ENCODE peak calls at places on chromosomes 6 and 20, in six cellular contexts. P is sciatic nerve; X is MM.1S; T is activated naive CD4-positive, alpha-beta T cell; V is astrocyte; E is posterior cingulate gyrus. H is an unnamed sample.

GRCh38 chr6:45272626-45273025 is 55.5 kb upstream of the RUNX2 start:
- DNase-seq in P (no peak), X (no peak), T (no peak), V (no peak), E (no peak), H (no peak)

GRCh38 chr6:103017878-103018277 is 1624.4 kb downstream of the GRIK2 start:
- DNase-seq in P (no peak), X (no peak), T (no peak), V (no peak), E (no peak), H (no peak)

GRCh38 chr6:9933674-9934073 is 481.2 kb downstream of the TFAP2A start:
- DNase-seq in P (no peak), X (no peak), T (no peak), V (peak), E (no peak), H (no peak)

GRCh38 chr6:45657243-45657642 is 279.5 kb upstream of the SUPT3H start:
- DNase-seq in P (no peak), X (no peak), T (no peak), V (peak), E (no peak), H (no peak)

GRCh38 chr6:43669922-43670622 is 17.5 kb downstream of the MRPS18A start:
- DNase-seq in P (no peak), X (peak), T (no peak), V (no peak), E (no peak), H (no peak)

GRCh38 chr6:165782124-165782523 is 119.1 kb upstream of the PDE10A start:
- DNase-seq in P (no peak), X (no peak), T (no peak), V (no peak), E (no peak), H (no peak)

GRCh38 chr6:111157412-111157811 is 70.1 kb downstream of the SLC16A10 start:
- DNase-seq in P (no peak), X (no peak), T (no peak), V (no peak), E (no peak), H (no peak)

GRCh38 chr6:109172096-109172495 is 76.8 kb downstream of the CEP57L1 start:
- DNase-seq in P (no peak), X (no peak), T (no peak), V (no peak), E (no peak), H (no peak)

GRCh38 chr6:56172144-56172543 is 75.2 kb downstream of the COL21A1 start:
- DNase-seq in P (no peak), X (no peak), T (no peak), V (no peak), E (no peak), H (no peak)

GRCh38 chr6:11277275-11278206 is 45.1 kb upstream of the NEDD9 start:
- DNase-seq in P (no peak), X (no peak), T (no peak), V (peak), E (no peak), H (no peak)

GRCh38 chr6:98514073-98514720 is 320.2 kb upstream of the POU3F2 start:
- DNase-seq in P (no peak), X (peak), T (no peak), V (no peak), E (no peak), H (no peak)

GRCh38 chr20:47506335-47506734 is 4.6 kb downstream of the NCOA3 start:
- DNase-seq in P (no peak), X (no peak), T (no peak), V (no peak), E (no peak), H (no peak)

GRCh38 chr20:57558614-57559285 is 2.2 kb upstream of the PCK1 start:
- DNase-seq in P (no peak), X (no peak), T (no peak), V (no peak), E (no peak), H (no peak)

GRCh38 chr6:111552241-111552744 is 53.4 kb downstream of the TRAF3IP2 start:
- DNase-seq in P (peak), X (no peak), T (no peak), V (peak), E (peak), H (peak)

GRCh38 chr6:168255283-168255881 is 64.2 kb downstream of the DACT2 start:
- DNase-seq in P (no peak), X (no peak), T (no peak), V (no peak), E (no peak), H (no peak)

GRCh38 chr6:149990109-149990671 is 26.4 kb downstream of the ULBP1 start:
- DNase-seq in P (no peak), X (no peak), T (no peak), V (no peak), E (no peak), H (no peak)

GRCh38 chr20:60138263-60139127 is 180.3 kb downstream of the CDH26 start:
- DNase-seq in P (peak), X (peak), T (no peak), V (peak), E (no peak), H (no peak)

GRCh38 chr20:37897008-37897548 is 5.8 kb upstream of the VSTM2L start:
- DNase-seq in P (no peak), X (no peak), T (no peak), V (no peak), E (no peak), H (no peak)

GRCh38 chr6:149451361-149452061 is 33.3 kb downstream of the ZC3H12D start:
- DNase-seq in P (no peak), X (no peak), T (no peak), V (no peak), E (no peak), H (no peak)

GRCh38 chr6:112308476-112308875 is 38.7 kb upstream of the RFPL4B start:
- DNase-seq in P (no peak), X (no peak), T (no peak), V (no peak), E (no peak), H (no peak)

GRCh38 chr6:37168163-37168758 is 1.7 kb upstream of the PIM1 start:
- DNase-seq in P (peak), X (no peak), T (no peak), V (no peak), E (no peak), H (no peak)

GRCh38 chr6:52725530-52726192 is 37.6 kb downstream of the GSTA2 start:
- DNase-seq in P (no peak), X (no peak), T (no peak), V (peak), E (no peak), H (no peak)

GRCh38 chr6:30684386-30685156 is 1.9 kb downstream of the PPP1R18 start:
- DNase-seq in P (peak), X (peak), T (peak), V (no peak), E (no peak), H (peak)

GRCh38 chr6:150409576-150410066 is 40.8 kb downstream of the IYD start:
- DNase-seq in P (peak), X (peak), T (no peak), V (no peak), E (no peak), H (peak)

GRCh38 chr6:18269253-18269652 is 4.9 kb upstream of the DEK start:
- DNase-seq in P (no peak), X (no peak), T (no peak), V (peak), E (no peak), H (no peak)

GRCh38 chr20:4513720-4514119 is 208.0 kb upstream of the PRND start:
- DNase-seq in P (no peak), X (no peak), T (no peak), V (peak), E (no peak), H (no peak)

GRCh38 chr6:11229267-11230043 is 3.0 kb downstream of the NEDD9 start:
- DNase-seq in P (no peak), X (no peak), T (no peak), V (no peak), E (no peak), H (no peak)

GRCh38 chr20:51978081-51978501 is 175.8 kb upstream of the SALL4 start:
- DNase-seq in P (no peak), X (peak), T (no peak), V (no peak), E (no peak), H (no peak)

GRCh38 chr6:69610073-69610472 is 186.7 kb downstream of the LMBRD1 start:
- DNase-seq in P (no peak), X (no peak), T (no peak), V (no peak), E (no peak), H (no peak)

GRCh38 chr6:116035616-116036015 is 25.1 kb downstream of the FRK start:
- DNase-seq in P (no peak), X (no peak), T (no peak), V (no peak), E (no peak), H (no peak)

GRCh38 chr6:22251331-22251730 is 45.5 kb downstream of the PRL start:
- DNase-seq in P (no peak), X (no peak), T (no peak), V (peak), E (no peak), H (no peak)

GRCh38 chr6:41271901-41272395 is 14.5 kb downstream of the TREM1 start:
- DNase-seq in P (no peak), X (no peak), T (no peak), V (no peak), E (peak), H (no peak)

H was measured in tibial nerve.